ENCODE peak calls at places on chromosomes 13 and 19, in six cellular contexts. D, P, E, J, Z and F are unnamed samples.

GRCh38 chr19:13163609-13164364 is 13.6 kb downstream of the IER2 start:
- DNase-seq in Z (no peak), J (no peak), P (peak), D (no peak), E (peak), F (no peak)

GRCh38 chr13:110055089-110055488 is 251.9 kb downstream of the COL4A1 start:
- DNase-seq in E (no peak), P (no peak), Z (no peak), J (no peak), D (no peak), F (no peak)

GRCh38 chr13:67119481-67119883 is 110.7 kb downstream of the PCDH9 start:
- DNase-seq in Z (peak), P (peak), J (no peak), D (no peak), E (no peak), F (peak)

GRCh38 chr19:12550951-12551832 is at the start of gene ZNF564:
- DNase-seq in E (peak), P (peak), Z (peak), J (peak), D (peak), F (peak)

GRCh38 chr13:30676672-30677071 is 58.7 kb upstream of the ALOX5AP start:
- DNase-seq in J (no peak), P (no peak), D (no peak), Z (peak), E (no peak), F (no peak)

GRCh38 chr13:102799544-102800144 is 725 bp downstream of the BIVM start:
- DNase-seq in Z (no peak), D (no peak), J (peak), P (no peak), E (no peak), F (no peak)

GRCh38 chr13:44809152-44809551 is 180.1 kb downstream of the NUFIP1 start:
- DNase-seq in J (no peak), E (no peak), D (no peak), Z (no peak), P (no peak), F (no peak)

GRCh38 chr19:55247621-55248099 is 11.2 kb downstream of the PPP6R1 start:
- DNase-seq in E (no peak), D (no peak), P (peak), Z (peak), J (no peak), F (no peak)

GRCh38 chr19:15443838-15444237 is 5.9 kb downstream of the WIZ start:
- DNase-seq in J (no peak), Z (no peak), D (no peak), P (no peak), E (no peak), F (no peak)

GRCh38 chr13:111270765-111271164 is 49.7 kb upstream of the TEX29 start:
- DNase-seq in P (no peak), Z (peak), D (no peak), E (no peak), J (no peak), F (no peak)

GRCh38 chr19:7874080-7874856 is at the start of gene PRR36:
- DNase-seq in P (no peak), D (no peak), J (peak), E (no peak), Z (no peak), F (no peak)

GRCh38 chr19:18853755-18854427 is 22.1 kb downstream of the UPF1 start:
- DNase-seq in P (no peak), E (no peak), Z (no peak), D (no peak), J (no peak), F (no peak)

GRCh38 chr19:2733930-2734588 is 5.8 kb downstream of the SLC39A3 start:
- DNase-seq in J (no peak), E (no peak), Z (peak), D (no peak), P (no peak), F (no peak)

GRCh38 chr13:38661276-38661675 is 25.6 kb upstream of the FREM2 start:
- DNase-seq in E (no peak), Z (no peak), J (no peak), D (no peak), P (no peak), F (no peak)

GRCh38 chr13:112603641-112604220 is 15.8 kb upstream of the TUBGCP3 start:
- DNase-seq in D (no peak), J (no peak), P (no peak), E (no peak), Z (no peak), F (no peak)

GRCh38 chr19:46601318-46602224 is at the start of gene CALM3:
- DNase-seq in D (no peak), Z (no peak), E (no peak), P (no peak), J (peak), F (no peak)

GRCh38 chr19:42606660-42607351 is 12.1 kb upstream of the CEACAM8 start:
- DNase-seq in D (peak), J (peak), Z (peak), E (no peak), P (no peak), F (no peak)

GRCh38 chr19:35977446-35978222 is 17.4 kb upstream of the SDHAF1 start:
- DNase-seq in P (no peak), E (no peak), Z (no peak), J (no peak), D (no peak), F (no peak)

GRCh38 chr13:114174529-114174941 is 4.5 kb upstream of the CFAP97D2 start:
- DNase-seq in E (no peak), J (no peak), D (no peak), Z (no peak), P (no peak), F (no peak)

GRCh38 chr19:20038358-20039202 is 725 bp downstream of the ZNF682 start:
- DNase-seq in Z (peak), D (no peak), P (no peak), E (no peak), J (no peak), F (peak)

GRCh38 chr13:105207586-105208293 is 1327.7 kb downstream of the EFNB2 start:
- DNase-seq in P (no peak), J (no peak), E (no peak), D (no peak), Z (no peak), F (no peak)

GRCh38 chr13:34523401-34523800 is 418.7 kb upstream of the NBEA start:
- DNase-seq in J (no peak), Z (peak), P (no peak), D (no peak), E (no peak), F (no peak)

GRCh38 chr19:10084803-10085202 is 1.3 kb upstream of the SHFL start:
- DNase-seq in P (no peak), Z (no peak), J (no peak), D (no peak), E (no peak), F (no peak)

GRCh38 chr13:46211116-46211515 is 612 bp upstream of the LRRC63 start:
- DNase-seq in D (no peak), Z (no peak), E (no peak), P (no peak), J (peak), F (no peak)

GRCh38 chr13:24511824-24512207 is 762 bp downstream of the PARP4 start:
- DNase-seq in J (no peak), E (no peak), P (no peak), Z (no peak), D (no peak), F (no peak)

GRCh38 chr19:10431254-10431942 is 11.1 kb downstream of the PDE4A start:
- DNase-seq in D (no peak), E (no peak), Z (no peak), J (no peak), P (no peak), F (no peak)

GRCh38 chr13:100710176-100710575 is 35.6 kb upstream of the TMTC4 start:
- DNase-seq in J (no peak), Z (no peak), D (no peak), E (no peak), P (no peak), F (no peak)

GRCh38 chr19:47560999-47561398 is 11.9 kb downstream of the ZNF541 start:
- DNase-seq in P (no peak), Z (no peak), E (no peak), D (no peak), J (no peak), F (no peak)

GRCh38 chr13:30918662-30919405 is 12.8 kb downstream of the MEDAG start:
- DNase-seq in P (no peak), D (no peak), E (no peak), Z (peak), J (no peak), F (no peak)

GRCh38 chr13:28539625-28540286 is 44.8 kb upstream of the FLT1 start:
- DNase-seq in J (no peak), P (no peak), Z (no peak), E (no peak), D (no peak), F (no peak)

GRCh38 chr19:56821209-56821608 is 19.3 kb downstream of the PEG3 start:
- DNase-seq in J (no peak), D (no peak), Z (no peak), P (no peak), E (no peak), F (no peak)

GRCh38 chr19:45186509-45187334 is 8.1 kb downstream of the BLOC1S3 start:
- DNase-seq in Z (no peak), D (no peak), E (no peak), P (no peak), J (no peak), F (no peak)

GRCh38 chr19:13986348-13986904 is 19.7 kb downstream of the RFX1 start:
- DNase-seq in P (no peak), J (peak), E (peak), D (peak), Z (no peak), F (no peak)

GRCh38 chr19:34336781-34337271 is 28.2 kb upstream of the GPI start:
- DNase-seq in Z (peak), J (peak), P (no peak), E (no peak), D (peak), F (no peak)

GRCh38 chr13:110380359-110381028 is 73.4 kb downstream of the COL4A2 start:
- DNase-seq in D (no peak), P (no peak), J (no peak), E (peak), Z (peak), F (no peak)

GRCh38 chr19:55494172-55494761 is 6.0 kb downstream of the SSC5D start:
- DNase-seq in E (peak), D (no peak), P (peak), J (no peak), Z (no peak), F (no peak)

GRCh38 chr19:45630463-45630862 is 8.7 kb downstream of the EML2 start:
- DNase-seq in P (no peak), J (no peak), D (no peak), E (no peak), Z (peak), F (peak)

GRCh38 chr19:49119411-49120324 is at the start of gene PPFIA3:
- DNase-seq in E (no peak), Z (no peak), J (peak), D (no peak), P (no peak), F (no peak)